ENCODE peak calls at places on chromosomes 4 and X, in eight cellular contexts. One of them, this sample, is unnamed.

GRCh38 chr4:128979934-128980333 is 113.4 kb downstream of the SCLT1 start:
- DNase-seq in AG10803: peak
- DNase-seq in LHCN-M2: peak
- DNase-seq in H54: peak
- DNase-seq in activated naive CD4-positive, alpha-beta T cell treated with Interleukin-2 at 50 U/mL for 16 hours: no peak
- DNase-seq in RWPE1: peak
- DNase-seq in SJSA1: no peak
- DNase-seq in occipital lobe: no peak
- DNase-seq in this sample: peak

GRCh38 chr4:55554453-55555030 is 7.8 kb upstream of the CLOCK start:
- DNase-seq in H54: no peak
- DNase-seq in activated naive CD4-positive, alpha-beta T cell treated with Interleukin-2 at 50 U/mL for 16 hours: no peak
- DNase-seq in AG10803: peak
- DNase-seq in LHCN-M2: peak
- DNase-seq in occipital lobe: no peak
- DNase-seq in RWPE1: peak
- DNase-seq in SJSA1: peak
- DNase-seq in this sample: peak

GRCh38 chr4:123477804-123478209 is 81.2 kb downstream of the SPRY1 start:
- DNase-seq in activated naive CD4-positive, alpha-beta T cell treated with Interleukin-2 at 50 U/mL for 16 hours: peak
- DNase-seq in SJSA1: no peak
- DNase-seq in occipital lobe: no peak
- DNase-seq in LHCN-M2: peak
- DNase-seq in RWPE1: no peak
- DNase-seq in AG10803: peak
- DNase-seq in H54: no peak
- DNase-seq in this sample: peak

GRCh38 chrX:41332408-41332987 is 1.5 kb upstream of the DDX3X start:
- DNase-seq in occipital lobe: no peak
- DNase-seq in H54: no peak
- DNase-seq in activated naive CD4-positive, alpha-beta T cell treated with Interleukin-2 at 50 U/mL for 16 hours: no peak
- DNase-seq in RWPE1: peak
- DNase-seq in LHCN-M2: no peak
- DNase-seq in AG10803: no peak
- DNase-seq in SJSA1: no peak
- DNase-seq in this sample: no peak

GRCh38 chr4:188127157-188127874 is 11.9 kb upstream of the TRIML1 start:
- DNase-seq in occipital lobe: peak
- DNase-seq in AG10803: peak
- DNase-seq in activated naive CD4-positive, alpha-beta T cell treated with Interleukin-2 at 50 U/mL for 16 hours: no peak
- DNase-seq in H54: peak
- DNase-seq in RWPE1: peak
- DNase-seq in SJSA1: peak
- DNase-seq in LHCN-M2: peak
- DNase-seq in this sample: peak

GRCh38 chr4:8348071-8348470 is 78.5 kb downstream of the HTRA3 start:
- DNase-seq in LHCN-M2: no peak
- DNase-seq in occipital lobe: no peak
- DNase-seq in AG10803: no peak
- DNase-seq in RWPE1: no peak
- DNase-seq in activated naive CD4-positive, alpha-beta T cell treated with Interleukin-2 at 50 U/mL for 16 hours: no peak
- DNase-seq in H54: no peak
- DNase-seq in SJSA1: no peak
- DNase-seq in this sample: no peak

GRCh38 chrX:134377537-134377936 is 82.4 kb upstream of the HPRT1 start:
- DNase-seq in activated naive CD4-positive, alpha-beta T cell treated with Interleukin-2 at 50 U/mL for 16 hours: peak
- DNase-seq in AG10803: peak
- DNase-seq in LHCN-M2: peak
- DNase-seq in occipital lobe: peak
- DNase-seq in SJSA1: no peak
- DNase-seq in RWPE1: no peak
- DNase-seq in H54: no peak
- DNase-seq in this sample: peak

GRCh38 chrX:115226929-115227328 is 7.0 kb downstream of the LRCH2 start:
- DNase-seq in LHCN-M2: no peak
- DNase-seq in activated naive CD4-positive, alpha-beta T cell treated with Interleukin-2 at 50 U/mL for 16 hours: no peak
- DNase-seq in RWPE1: no peak
- DNase-seq in occipital lobe: no peak
- DNase-seq in AG10803: peak
- DNase-seq in SJSA1: no peak
- DNase-seq in H54: no peak
- DNase-seq in this sample: peak

GRCh38 chr4:120452006-120452405 is 385.4 kb upstream of the MAD2L1 start:
- DNase-seq in AG10803: peak
- DNase-seq in occipital lobe: no peak
- DNase-seq in H54: no peak
- DNase-seq in activated naive CD4-positive, alpha-beta T cell treated with Interleukin-2 at 50 U/mL for 16 hours: no peak
- DNase-seq in RWPE1: no peak
- DNase-seq in LHCN-M2: peak
- DNase-seq in SJSA1: no peak
- DNase-seq in this sample: no peak

GRCh38 chrX:19569121-19569805 is 54.0 kb upstream of the MAP3K15 start:
- DNase-seq in SJSA1: no peak
- DNase-seq in AG10803: no peak
- DNase-seq in H54: no peak
- DNase-seq in LHCN-M2: no peak
- DNase-seq in RWPE1: no peak
- DNase-seq in occipital lobe: no peak
- DNase-seq in activated naive CD4-positive, alpha-beta T cell treated with Interleukin-2 at 50 U/mL for 16 hours: no peak
- DNase-seq in this sample: no peak

GRCh38 chr4:186701273-186701672 is 22.4 kb downstream of the FAT1 start:
- DNase-seq in RWPE1: no peak
- DNase-seq in occipital lobe: no peak
- DNase-seq in H54: no peak
- DNase-seq in activated naive CD4-positive, alpha-beta T cell treated with Interleukin-2 at 50 U/mL for 16 hours: no peak
- DNase-seq in SJSA1: peak
- DNase-seq in LHCN-M2: peak
- DNase-seq in AG10803: peak
- DNase-seq in this sample: peak

GRCh38 chr4:169131556-169132208 is 121.6 kb upstream of the CBR4 start:
- DNase-seq in occipital lobe: no peak
- DNase-seq in AG10803: no peak
- DNase-seq in activated naive CD4-positive, alpha-beta T cell treated with Interleukin-2 at 50 U/mL for 16 hours: no peak
- DNase-seq in SJSA1: no peak
- DNase-seq in LHCN-M2: no peak
- DNase-seq in H54: no peak
- DNase-seq in RWPE1: no peak
- DNase-seq in this sample: no peak

GRCh38 chrX:103889216-103889615 is 57.2 kb upstream of the RAB9B start:
- DNase-seq in H54: no peak
- DNase-seq in occipital lobe: no peak
- DNase-seq in SJSA1: no peak
- DNase-seq in activated naive CD4-positive, alpha-beta T cell treated with Interleukin-2 at 50 U/mL for 16 hours: no peak
- DNase-seq in AG10803: no peak
- DNase-seq in RWPE1: peak
- DNase-seq in LHCN-M2: no peak
- DNase-seq in this sample: no peak

GRCh38 chr4:8913121-8913857 is 41.6 kb upstream of the HMX1 start:
- DNase-seq in LHCN-M2: no peak
- DNase-seq in H54: no peak
- DNase-seq in RWPE1: no peak
- DNase-seq in SJSA1: no peak
- DNase-seq in AG10803: no peak
- DNase-seq in occipital lobe: no peak
- DNase-seq in activated naive CD4-positive, alpha-beta T cell treated with Interleukin-2 at 50 U/mL for 16 hours: no peak
- DNase-seq in this sample: no peak